ENCODE peak calls at places on chromosomes 6 and 20, in nine cellular contexts. One of them, this sample, is unnamed.
A peak's percentile ranks its signal among the peaks of the same experiment; 100 is the strongest.

GRCh38 chr20:62368629-62369507 is 1.8 kb upstream of the LAMA5 start:
- DNase-seq in Calu3: peak; percentile 62
- DNase-seq in LHCN-M2: peak; percentile 93
- DNase-seq in SW 1271: no peak
- DNase-seq in endothelial cell of umbilical vein: peak; percentile 50
- DNase-seq in mesendoderm: peak; percentile 84
- DNase-seq in posterior vena cava: no peak
- DNase-seq in Karpas-422: no peak
- DNase-seq in hippocampal formation: no peak
- DNase-seq in this sample: peak; percentile 77

GRCh38 chr6:21636876-21637275 is 43.3 kb downstream of the SOX4 start:
- DNase-seq in posterior vena cava: no peak
- DNase-seq in hippocampal formation: no peak
- DNase-seq in SW 1271: no peak
- DNase-seq in endothelial cell of umbilical vein: no peak
- DNase-seq in Calu3: no peak
- DNase-seq in Karpas-422: no peak
- DNase-seq in LHCN-M2: no peak
- DNase-seq in mesendoderm: no peak
- DNase-seq in this sample: no peak

GRCh38 chr6:36118550-36119107 is 11.7 kb upstream of the MAPK13 start:
- DNase-seq in posterior vena cava: no peak
- DNase-seq in Calu3: no peak
- DNase-seq in SW 1271: no peak
- DNase-seq in Karpas-422: no peak
- DNase-seq in hippocampal formation: no peak
- DNase-seq in endothelial cell of umbilical vein: no peak
- DNase-seq in LHCN-M2: no peak
- DNase-seq in mesendoderm: no peak
- DNase-seq in this sample: no peak

GRCh38 chr6:72182337-72183246 is 296.2 kb downstream of the RIMS1 start:
- DNase-seq in SW 1271: no peak
- DNase-seq in Karpas-422: no peak
- DNase-seq in hippocampal formation: peak; percentile 19
- DNase-seq in posterior vena cava: no peak
- DNase-seq in mesendoderm: peak; percentile 81
- DNase-seq in LHCN-M2: peak; percentile 11
- DNase-seq in endothelial cell of umbilical vein: peak; percentile 39
- DNase-seq in Calu3: peak; percentile 75
- DNase-seq in this sample: no peak

GRCh38 chr6:52595000-52595795 is 18.3 kb upstream of the TRAM2 start:
- DNase-seq in endothelial cell of umbilical vein: no peak
- DNase-seq in posterior vena cava: peak; percentile 89
- DNase-seq in Calu3: no peak
- DNase-seq in LHCN-M2: peak; percentile 95
- DNase-seq in Karpas-422: no peak
- DNase-seq in mesendoderm: peak; percentile 63
- DNase-seq in hippocampal formation: no peak
- DNase-seq in SW 1271: no peak
- DNase-seq in this sample: no peak

GRCh38 chr6:37725967-37726366 is 28.3 kb upstream of the MDGA1 start:
- DNase-seq in posterior vena cava: no peak
- DNase-seq in LHCN-M2: no peak
- DNase-seq in mesendoderm: no peak
- DNase-seq in Karpas-422: no peak
- DNase-seq in endothelial cell of umbilical vein: no peak
- DNase-seq in SW 1271: no peak
- DNase-seq in Calu3: peak; percentile 81
- DNase-seq in hippocampal formation: no peak
- DNase-seq in this sample: no peak

GRCh38 chr6:75167851-75168250 is 38.0 kb downstream of the COL12A1 start:
- DNase-seq in mesendoderm: peak; percentile 36
- DNase-seq in Calu3: no peak
- DNase-seq in hippocampal formation: no peak
- DNase-seq in Karpas-422: no peak
- DNase-seq in posterior vena cava: no peak
- DNase-seq in LHCN-M2: no peak
- DNase-seq in endothelial cell of umbilical vein: no peak
- DNase-seq in SW 1271: no peak
- DNase-seq in this sample: no peak

GRCh38 chr6:72941751-72942150 is 283.5 kb downstream of the KHDC1L start:
- DNase-seq in SW 1271: no peak
- DNase-seq in hippocampal formation: no peak
- DNase-seq in posterior vena cava: no peak
- DNase-seq in LHCN-M2: no peak
- DNase-seq in mesendoderm: no peak
- DNase-seq in Calu3: peak; percentile 47
- DNase-seq in endothelial cell of umbilical vein: no peak
- DNase-seq in Karpas-422: no peak
- DNase-seq in this sample: no peak

GRCh38 chr6:125231574-125232343 is 70.0 kb downstream of the HDDC2 start:
- DNase-seq in SW 1271: no peak
- DNase-seq in hippocampal formation: no peak
- DNase-seq in posterior vena cava: no peak
- DNase-seq in endothelial cell of umbilical vein: no peak
- DNase-seq in mesendoderm: no peak
- DNase-seq in LHCN-M2: no peak
- DNase-seq in Karpas-422: no peak
- DNase-seq in Calu3: no peak
- DNase-seq in this sample: no peak